ENCODE peak calls at places on chromosomes 13 and 19, in four cellular contexts. G is spleen, K is cardiac muscle cell, F is lung. N is an unnamed sample.
A peak's percentile ranks its signal among the peaks of the same experiment; 100 is the strongest.

GRCh38 chr13:96540656-96541055 is 450.7 kb downstream of the HS6ST3 start:
- DNase-seq in G (no peak), K (no peak), F (no peak), N (no peak)

GRCh38 chr19:57803594-57804325 is 11.0 kb downstream of the ZNF552 start:
- DNase-seq in G (no peak), K (peak; percentile 92), F (no peak), N (peak; percentile 66)

GRCh38 chr19:9936151-9937000 is at the start of gene OLFM2:
- DNase-seq in G (no peak), K (no peak), F (no peak), N (no peak)

GRCh38 chr19:45469835-45470146 is 2.0 kb downstream of the FOSB start:
- DNase-seq in G (no peak), K (no peak), F (no peak), N (no peak)

GRCh38 chr19:38720559-38721236 is 23.6 kb downstream of the CAPN12 start:
- DNase-seq in G (no peak), K (no peak), F (no peak), N (no peak)

GRCh38 chr13:100409132-100409531 is 179.5 kb downstream of the GGACT start:
- DNase-seq in G (no peak), K (peak; percentile 15), F (no peak), N (peak; percentile 5)

GRCh38 chr19:33905937-33906577 is 109.4 kb downstream of the KCTD15 start:
- DNase-seq in G (no peak), K (peak; percentile 64), F (peak; percentile 74), N (no peak)

GRCh38 chr13:41034862-41035261 is 15.7 kb upstream of the ELF1 start:
- DNase-seq in G (no peak), K (no peak), F (no peak), N (no peak)

GRCh38 chr13:33918199-33918932 is 100.4 kb downstream of the RFC3 start:
- DNase-seq in G (no peak), K (peak; percentile 83), F (no peak), N (peak; percentile 85)

GRCh38 chr13:63481334-63481733 is 2065.7 kb upstream of the PCDH20 start:
- DNase-seq in G (no peak), K (peak; percentile 76), F (no peak), N (peak; percentile 50)

GRCh38 chr13:42574011-42574410 is at the start of gene TNFSF11:
- DNase-seq in G (no peak), K (peak; percentile 33), F (no peak), N (no peak)

GRCh38 chr19:57443121-57443696 is 8.1 kb downstream of the ZNF749 start:
- DNase-seq in G (no peak), K (no peak), F (no peak), N (no peak)

GRCh38 chr13:42812311-42812710 is 30.9 kb downstream of the FAM216B start:
- DNase-seq in G (no peak), K (peak; percentile 26), F (no peak), N (peak; percentile 58)

GRCh38 chr19:31553112-31553843 is 204.0 kb upstream of the TSHZ3 start:
- DNase-seq in G (no peak), K (no peak), F (no peak), N (no peak)

GRCh38 chr19:30159636-30160035 is 212.5 kb upstream of the ZNF536 start:
- DNase-seq in G (no peak), K (no peak), F (no peak), N (no peak)

DNA sequence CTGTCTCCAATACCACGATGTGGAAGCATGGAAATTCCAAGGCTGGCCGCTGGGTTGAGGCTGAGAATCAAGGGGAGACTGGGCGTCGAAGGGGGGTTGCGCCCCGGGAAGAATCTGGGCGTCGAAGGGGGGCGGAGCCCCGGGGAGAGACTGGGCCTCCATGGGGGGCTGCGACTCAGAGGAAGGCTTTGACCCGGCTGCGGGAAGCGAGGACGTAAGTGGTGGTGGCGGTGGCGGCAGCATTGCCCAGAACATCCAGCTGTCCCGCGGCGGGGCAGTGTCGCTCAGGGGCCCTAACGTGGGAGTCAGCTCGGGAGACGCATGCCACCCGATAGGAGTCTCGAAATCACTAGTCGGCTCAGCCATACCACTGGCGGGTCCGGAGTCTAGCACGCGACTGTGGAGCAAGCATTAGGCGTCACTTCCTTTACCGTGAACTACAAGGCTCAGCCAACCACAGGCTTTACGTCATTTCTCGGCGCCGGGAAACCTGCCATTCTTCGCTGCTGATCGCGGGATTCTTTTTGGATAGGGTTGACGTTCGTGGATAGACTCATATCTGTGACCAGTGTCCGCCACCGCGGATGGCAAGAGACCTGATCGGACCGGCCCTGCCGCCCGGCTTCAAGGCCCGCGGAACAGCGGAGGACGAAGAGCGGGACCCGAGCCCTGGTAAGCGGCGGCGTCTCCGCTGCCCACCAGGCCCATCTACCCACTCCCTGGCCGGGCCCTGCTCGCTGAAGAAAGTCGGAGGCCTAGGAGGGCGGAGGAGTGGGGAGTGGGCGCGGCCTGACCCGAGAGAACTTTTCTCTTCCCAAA is at the start of the genes GPALPP1 and NUFIP1:
- DNase-seq in G (peak; percentile 96), K (peak; percentile 96), F (peak; percentile 94), N (peak; percentile 95)
- TF ChIP-seq CTCF in G (no peak), K (no peak), F (no peak), N (peak; percentile 8)

DNA sequence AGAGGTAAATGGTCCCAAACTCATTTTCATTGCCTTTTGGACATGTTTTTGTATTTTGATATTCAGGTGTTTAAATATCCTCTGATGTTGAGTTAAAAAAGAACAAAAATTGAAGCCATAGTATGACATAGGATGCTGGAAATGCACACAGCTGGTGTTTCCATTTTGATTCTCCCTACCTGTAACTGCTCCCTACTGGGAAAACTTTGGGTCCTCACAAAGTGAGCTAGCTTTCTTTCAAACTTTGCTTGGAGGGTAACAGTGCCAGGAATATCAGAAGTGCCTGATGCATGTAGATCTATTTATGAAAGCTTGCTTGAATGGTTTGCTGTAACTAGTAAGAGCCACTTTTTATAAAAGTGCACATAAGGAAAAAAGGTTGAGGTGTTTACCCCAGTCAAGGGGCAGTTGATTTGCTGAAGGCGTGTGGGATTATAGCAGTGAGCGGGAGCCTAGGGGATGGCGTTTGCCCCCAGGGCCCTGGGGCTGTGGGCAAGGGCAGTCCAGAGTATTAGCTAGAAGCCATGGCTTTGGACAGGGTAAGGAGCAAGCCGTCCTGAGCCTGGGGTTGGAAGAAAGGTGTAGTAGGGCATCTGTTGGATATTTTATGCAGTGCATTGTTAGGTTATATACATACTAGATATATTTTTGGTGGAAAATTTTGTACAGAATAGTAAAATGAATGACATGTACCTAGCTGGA is 4.3 kb downstream of the RPS9 start:
- DNase-seq in G (no peak), K (no peak), F (no peak), N (no peak)
- H3K4me3 ChIP-seq in G (no peak overlapping the region), K (no peak overlapping the region), F (no peak overlapping the region), N (no peak overlapping the region)

DNA sequence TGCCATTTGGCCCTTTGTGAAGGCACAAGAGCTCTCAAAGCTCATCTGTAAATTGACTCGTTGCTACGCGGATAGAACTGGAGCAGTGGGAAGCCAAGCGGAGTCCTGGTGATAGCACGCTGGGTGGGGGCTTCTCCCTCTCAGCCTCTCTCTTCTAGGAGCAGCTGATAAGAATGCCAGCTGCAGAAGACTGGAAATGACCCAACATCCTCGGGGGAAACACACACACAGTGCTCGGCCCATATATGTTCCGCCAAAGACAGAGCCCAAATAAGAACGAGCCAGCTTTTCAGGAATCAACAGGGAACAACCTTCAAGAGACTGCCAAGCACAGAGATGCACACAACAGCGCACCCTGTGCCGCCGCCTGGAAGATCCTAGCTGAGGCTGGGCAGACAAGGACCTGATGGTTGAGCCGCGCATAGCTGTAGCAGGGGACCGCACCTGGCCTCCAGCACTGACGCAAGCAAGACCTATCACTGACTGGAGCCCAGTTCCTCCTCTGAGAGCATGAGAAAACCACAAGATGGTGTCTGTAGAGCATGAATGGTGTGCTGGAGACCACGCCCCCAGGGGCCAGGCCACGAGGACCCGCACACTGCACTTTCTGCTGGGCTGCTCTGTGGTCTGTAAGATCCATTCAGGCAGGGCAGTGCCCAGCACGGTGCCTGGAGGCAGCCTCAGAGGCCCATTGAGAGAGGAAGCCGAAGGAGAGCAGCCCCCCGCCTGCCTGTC is 16.0 kb upstream of the SLC35E1 start:
- DNase-seq in G (peak; percentile 92), K (peak; percentile 49), F (no peak), N (peak; percentile 42)
- TF ChIP-seq CTCF in G (no peak), K (peak; percentile 11), F (no peak), N (no peak)

GRCh38 chr13:46403851-46404731 is 17.0 kb upstream of the RUBCNL start:
- DNase-seq in G (no peak), K (no peak), F (peak; percentile 44), N (no peak)

GRCh38 chr13:46401432-46401831 is 14.4 kb upstream of the RUBCNL start:
- DNase-seq in G (no peak), K (no peak), F (no peak), N (no peak)

GRCh38 chr13:46402178-46402577 is 15.1 kb upstream of the RUBCNL start:
- DNase-seq in G (no peak), K (no peak), F (no peak), N (no peak)

GRCh38 chr13:46405457-46405856 is 18.4 kb upstream of the RUBCNL start:
- DNase-seq in G (no peak), K (no peak), F (no peak), N (no peak)

DNA sequence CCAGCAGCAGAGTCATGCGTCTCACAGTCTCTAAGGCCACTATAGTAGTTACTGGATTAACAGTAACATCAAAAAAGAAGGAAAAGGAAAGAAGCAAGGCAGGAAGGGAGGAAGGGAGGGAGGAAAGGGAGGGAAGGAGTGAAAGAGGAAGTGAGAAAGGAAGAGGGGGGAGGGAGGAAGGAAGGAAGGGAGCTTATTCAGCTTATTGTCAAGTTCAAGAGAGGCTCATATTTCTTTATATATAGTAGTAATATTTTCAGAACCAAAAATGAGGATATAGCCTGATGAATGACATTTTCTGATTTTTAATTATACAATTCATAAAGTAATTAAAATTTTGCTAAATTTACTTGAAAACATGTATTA is 17.7 kb upstream of the RUBCNL start:
- DNase-seq in G (no peak), K (no peak), F (no peak), N (no peak)
- H3K4me3 ChIP-seq in G (no peak overlapping the region), K (no peak overlapping the region), F (no peak overlapping the region), N (no peak overlapping the region)

GRCh38 chr13:67075239-67075638 is 154.9 kb downstream of the PCDH9 start:
- DNase-seq in G (no peak), K (peak; percentile 64), F (no peak), N (peak; percentile 52)
- TF ChIP-seq CTCF in G (no peak), K (peak; percentile 40), F (no peak), N (peak; percentile 38)

GRCh38 chr19:612941-613340 is 20.4 kb downstream of the POLRMT start:
- DNase-seq in G (no peak), K (no peak), F (no peak), N (no peak)

GRCh38 chr19:609001-609340 is 19.3 kb downstream of the HCN2 start:
- DNase-seq in G (peak; percentile 88), K (no peak), F (no peak), N (no peak)

GRCh38 chr19:611506-611869 is 21.8 kb downstream of the HCN2 start:
- DNase-seq in G (no peak), K (peak; percentile 91), F (no peak), N (peak; percentile 57)

GRCh38 chr19:610071-610800 is 20.6 kb downstream of the HCN2 start:
- DNase-seq in G (peak; percentile 84), K (peak; percentile 16), F (no peak), N (no peak)

GRCh38 chr19:610801-611505 is 21.3 kb downstream of the HCN2 start:
- DNase-seq in G (peak; percentile 90), K (peak; percentile 95), F (no peak), N (no peak)
- H3K4me3 ChIP-seq in G (peak overlapping the region; percentile 48), K (no peak overlapping the region), F (no peak overlapping the region), N (no peak overlapping the region)

GRCh38 chr13:39364797-39365468 is 238.1 kb downstream of the LHFPL6 start:
- DNase-seq in G (no peak), K (peak; percentile 16), F (no peak), N (peak; percentile 38)
- TF ChIP-seq CTCF in G (no peak), K (no peak), F (no peak), N (peak; percentile 23)

GRCh38 chr19:41339936-41340335 is 13.8 kb downstream of the TGFB1 start:
- DNase-seq in G (no peak), K (peak; percentile 52), F (no peak), N (peak; percentile 66)

GRCh38 chr19:41344162-41344561 is 9.6 kb downstream of the TGFB1 start:
- DNase-seq in G (no peak), K (no peak), F (no peak), N (no peak)

GRCh38 chr19:41341669-41342490 is 11.8 kb downstream of the TGFB1 start:
- DNase-seq in G (peak; percentile 82), K (no peak), F (no peak), N (no peak)
- H3K4me3 ChIP-seq in G (no peak overlapping the region), K (no peak overlapping the region), F (no peak overlapping the region), N (no peak overlapping the region)